ENCODE peak calls at places on chromosomes 16 and 17, in seven cellular contexts. Z is CD8-positive, alpha-beta memory T cell; E is spleen; P is GM12878; F is body of pancreas; A is uterus; N is ovary. J is an unnamed sample. For H3K4me1, the result is how much of the 10 kb centered on the place peaks cover.

GRCh38 chr16:19210175-19210924 is 42.3 kb downstream of the SYT17 start:
- DNase-seq in Z (no peak), E (no peak), P (peak), F (no peak), A (no peak), N (no peak), J (no peak)

GRCh38 chr17:56592487-56593072 is 919 bp upstream of the NOG start:
- DNase-seq in Z (peak), E (peak), P (no peak), F (peak), A (peak), N (peak), J (peak)

GRCh38 chr17:35799942-35800341 is 4.5 kb upstream of the MMP28 start:
- DNase-seq in Z (no peak), E (peak), P (no peak), F (peak), A (peak), N (no peak), J (no peak)

GRCh38 chr16:70601576-70602575 is 44.5 kb upstream of the IL34 start:
- DNase-seq in Z (no peak), E (peak), P (no peak), F (no peak), A (no peak), N (no peak), J (no peak)

GRCh38 chr17:3207367-3207766 is at the start of gene OR1A1:
- DNase-seq in Z (no peak), E (no peak), P (no peak), F (no peak), A (no peak), N (no peak), J (no peak)

GRCh38 chr16:3755249-3755648 is 37.9 kb upstream of the TRAP1 start:
- DNase-seq in Z (no peak), E (no peak), P (no peak), F (no peak), A (no peak), N (no peak), J (no peak)

GRCh38 chr17:31842416-31843381 is 16.3 kb downstream of the COPRS start:
- DNase-seq in Z (peak), E (peak), P (no peak), F (peak), A (peak), N (peak), J (peak)

GRCh38 chr16:66399031-66399430 is 28.1 kb upstream of the BEAN1 start:
- DNase-seq in Z (no peak), E (no peak), P (no peak), F (no peak), A (no peak), N (no peak), J (no peak)

GRCh38 chr16:88732172-88732960 is 26.1 kb downstream of the CTU2 start:
- DNase-seq in Z (no peak), E (no peak), P (no peak), F (no peak), A (no peak), N (no peak), J (no peak)

GRCh38 chr17:77959216-77959925 is 868 bp downstream of the TNRC6C start:
- DNase-seq in Z (no peak), E (peak), P (no peak), F (peak), A (no peak), N (peak), J (peak)

GRCh38 chr17:39099686-39100293 is 51.6 kb downstream of the PLXDC1 start:
- DNase-seq in Z (no peak), E (no peak), P (no peak), F (peak), A (peak), N (peak), J (no peak)

GRCh38 chr17:74165811-74166365 is 37.6 kb upstream of the RPL38 start:
- DNase-seq in Z (no peak), E (no peak), P (no peak), F (no peak), A (no peak), N (no peak), J (no peak)

GRCh38 chr16:29198231-29198630 is 208.3 kb downstream of the NPIPB11 start:
- DNase-seq in Z (no peak), E (no peak), P (no peak), F (no peak), A (peak), N (no peak), J (no peak)

GRCh38 chr17:43471801-43472200 is 12.0 kb upstream of the DHX8 start:
- DNase-seq in Z (no peak), E (no peak), P (no peak), F (no peak), A (no peak), N (no peak), J (no peak)

GRCh38 chr16:70782237-70782636 is 18.7 kb downstream of the VAC14 start:
- DNase-seq in Z (no peak), E (no peak), P (no peak), F (no peak), A (no peak), N (no peak), J (no peak)

GRCh38 chr16:87664792-87665191 is 62.5 kb downstream of the JPH3 start:
- DNase-seq in Z (no peak), E (no peak), P (no peak), F (no peak), A (no peak), N (no peak), J (no peak)

GRCh38 chr17:44779211-44780025 is 20.6 kb downstream of the ADAM11 start:
- DNase-seq in Z (peak), E (peak), P (peak), F (peak), A (peak), N (peak), J (peak)

GRCh38 chr17:63434951-63435571 is 11.0 kb downstream of the CYB561 start:
- DNase-seq in Z (peak), E (no peak), P (no peak), F (peak), A (peak), N (no peak), J (peak)

GRCh38 chr17:2405247-2405926 is 4.5 kb upstream of the MNT start:
- DNase-seq in Z (no peak), E (no peak), P (no peak), F (no peak), A (no peak), N (no peak), J (no peak)

GRCh38 chr16:75025766-75026165 is 26.9 kb downstream of the ZNRF1 start:
- DNase-seq in Z (no peak), E (no peak), P (no peak), F (no peak), A (peak), N (no peak), J (no peak)

GRCh38 chr17:65666869-65667268 is 105.4 kb upstream of the AXIN2 start:
- DNase-seq in Z (no peak), E (no peak), P (no peak), F (no peak), A (no peak), N (no peak), J (no peak)

GRCh38 chr17:73620414-73620813 is 23.8 kb downstream of the SDK2 start:
- DNase-seq in Z (no peak), E (no peak), P (no peak), F (no peak), A (no peak), N (no peak), J (no peak)

GRCh38 chr17:17411692-17412091 is 65.1 kb upstream of the MED9 start:
- DNase-seq in Z (no peak), E (no peak), P (no peak), F (no peak), A (no peak), N (no peak), J (no peak)

GRCh38 chr17:67689534-67690177 is 28.1 kb upstream of the NOL11 start:
- DNase-seq in Z (peak), E (no peak), P (peak), F (peak), A (peak), N (no peak), J (no peak)

GRCh38 chr16:15777533-15778203 is 79.2 kb downstream of the MYH11 start:
- DNase-seq in Z (no peak), E (peak), P (no peak), F (peak), A (no peak), N (no peak), J (no peak)

GRCh38 chr17:40617678-40618240 is 29.9 kb downstream of the SMARCE1 start:
- DNase-seq in Z (no peak), E (no peak), P (no peak), F (no peak), A (no peak), N (no peak), J (no peak)

GRCh38 chr16:77190190-77190477 is 856 bp upstream of the MON1B start:
- DNase-seq in Z (no peak), E (no peak), P (no peak), F (no peak), A (no peak), N (no peak), J (no peak)

GRCh38 chr17:6526362-6527152 is 29.8 kb downstream of the PITPNM3 start:
- DNase-seq in Z (no peak), E (no peak), P (no peak), F (no peak), A (no peak), N (no peak), J (no peak)

GRCh38 chr17:74513987-74514631 is 17.2 kb downstream of the CD300LB start:
- DNase-seq in Z (peak), E (no peak), P (peak), F (no peak), A (no peak), N (no peak), J (peak)

GRCh38 chr16:54248863-54249710 is 37.5 kb downstream of the IRX3 start:
- DNase-seq in Z (no peak), E (no peak), P (no peak), F (no peak), A (no peak), N (no peak), J (no peak)

GRCh38 chr17:5526821-5527598 is 40.6 kb downstream of the MIS12 start:
- DNase-seq in Z (no peak), E (no peak), P (no peak), F (peak), A (peak), N (no peak), J (no peak)

GRCh38 chr17:58344047-58344790 is 7.8 kb downstream of the SUPT4H1 start:
- DNase-seq in Z (peak), E (peak), P (peak), F (peak), A (no peak), N (no peak), J (peak)

GRCh38 chr17:31900877-31901276 is 631 bp downstream of the UTP6 start:
- DNase-seq in Z (peak), E (no peak), P (no peak), F (no peak), A (no peak), N (no peak), J (no peak)

GRCh38 chr17:48211011-48211410 is 103.4 kb downstream of the SNX11 start:
- DNase-seq in Z (no peak), E (no peak), P (no peak), F (no peak), A (no peak), N (no peak), J (no peak)

GRCh38 chr16:73050115-73051099 is 2.5 kb upstream of the ZFHX3 start:
- DNase-seq in Z (no peak), E (no peak), P (no peak), F (no peak), A (no peak), N (no peak), J (no peak)

GRCh38 chr17:48791128-48792032 is 25.6 kb downstream of the TTLL6 start:
- DNase-seq in Z (peak), E (no peak), P (peak), F (peak), A (peak), N (peak), J (no peak)

GRCh38 chr16:85568519-85568918 is 44.6 kb upstream of the GSE1 start:
- DNase-seq in Z (no peak), E (no peak), P (no peak), F (peak), A (no peak), N (no peak), J (no peak)
- H3K4me1 ChIP-seq in Z (half or more), E (half or more), P (half or more), F (half or more), A (under half), N (under half), J (half or more)

DNA sequence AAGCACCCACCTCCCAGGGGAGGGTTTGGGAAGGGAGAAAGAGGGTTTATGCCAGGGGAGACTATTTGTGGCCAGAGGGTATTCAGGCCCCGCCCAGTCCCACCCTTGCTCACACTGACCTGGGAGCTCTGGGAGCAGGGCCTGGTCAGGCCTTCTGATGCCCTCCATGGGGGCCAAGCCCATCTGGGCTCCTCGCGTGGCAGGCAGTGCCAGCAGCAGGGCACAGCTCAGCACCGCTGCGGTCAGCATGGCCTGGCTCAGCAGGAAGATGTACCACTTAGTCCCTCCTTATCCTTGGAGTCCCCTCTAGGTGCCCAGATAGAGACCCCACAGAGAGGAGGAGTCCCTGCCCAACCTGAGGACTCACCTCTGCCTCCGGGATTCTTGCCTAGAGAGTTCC is at the start of gene AGRP:
- DNase-seq in Z (no peak), E (peak), P (no peak), F (no peak), A (no peak), N (no peak), J (no peak)
- H3K4me1 ChIP-seq in Z (under half), E (half or more), P (under half), F (under half), A (under half), N (under half), J (under half)

GRCh38 chr17:42252528-42253172 is 23.5 kb downstream of the STAT5B start:
- DNase-seq in Z (no peak), E (no peak), P (no peak), F (no peak), A (no peak), N (no peak), J (no peak)

GRCh38 chr17:42251115-42251514 is 25.1 kb downstream of the STAT5B start:
- DNase-seq in Z (no peak), E (no peak), P (no peak), F (no peak), A (no peak), N (no peak), J (no peak)

GRCh38 chr17:42253601-42254000 is 22.6 kb downstream of the STAT5B start:
- DNase-seq in Z (no peak), E (no peak), P (no peak), F (no peak), A (no peak), N (no peak), J (no peak)

GRCh38 chr17:42253173-42253545 is 23.0 kb downstream of the STAT5B start:
- DNase-seq in Z (no peak), E (no peak), P (no peak), F (no peak), A (no peak), N (no peak), J (no peak)

DNA sequence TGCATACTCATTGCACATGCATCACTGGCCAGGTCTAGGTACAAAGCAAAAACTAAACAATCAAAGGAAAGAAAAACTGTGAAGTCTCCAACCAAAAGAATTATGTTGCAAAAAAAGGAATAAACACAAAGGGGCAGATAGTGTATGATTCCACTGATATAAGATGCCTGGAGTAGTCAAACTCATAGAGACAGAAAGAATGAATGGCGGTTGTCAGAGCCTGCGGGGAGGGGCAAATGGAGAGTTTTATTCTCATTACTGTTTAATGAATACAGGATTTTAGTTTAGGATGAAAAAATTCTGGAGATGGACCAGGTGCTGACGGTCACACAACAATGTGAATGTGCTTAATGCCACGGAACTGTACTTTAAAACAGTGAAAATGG is 20.8 kb downstream of the STAT5B start:
- DNase-seq in Z (no peak), E (no peak), P (no peak), F (no peak), A (no peak), N (no peak), J (no peak)
- H3K4me1 ChIP-seq in Z (half or more), E (half or more), P (under half), F (under half), A (under half), N (under half), J (under half)

DNA sequence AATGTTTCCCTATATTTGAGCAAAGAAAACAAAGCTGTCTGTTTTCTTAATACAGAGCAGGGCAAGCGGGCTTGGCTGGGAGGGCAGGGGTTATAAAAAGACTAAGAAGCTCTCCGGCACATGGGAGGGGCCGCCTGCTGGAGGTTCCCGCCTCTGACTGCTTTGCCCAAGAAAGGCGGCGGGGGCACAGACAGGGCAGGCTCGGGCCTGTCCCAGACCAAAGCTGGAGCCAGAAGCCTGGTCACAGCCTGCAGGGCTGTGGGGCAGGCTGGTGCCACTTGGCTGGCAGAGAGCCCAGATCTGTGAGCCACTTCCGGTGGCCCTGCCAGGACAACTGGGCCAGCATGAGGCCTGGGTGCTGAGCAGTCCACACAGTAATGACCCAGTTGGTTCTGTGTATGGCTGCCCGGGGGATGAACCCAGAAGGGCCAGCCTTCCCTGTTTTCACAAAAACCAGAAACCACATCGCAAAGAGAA is 89.4 kb downstream of the LITAF start:
- DNase-seq in Z (no peak), E (peak), P (peak), F (peak), A (peak), N (peak), J (no peak)
- H3K4me1 ChIP-seq in Z (under half), E (under half), P (under half), F (under half), A (under half), N (under half), J (under half)

GRCh38 chr16:57535680-57536305 is 578 bp downstream of the CCDC102A start:
- DNase-seq in Z (peak), E (peak), P (no peak), F (peak), A (peak), N (peak), J (peak)

GRCh38 chr16:57533366-57533617 is 3.1 kb downstream of the CCDC102A start:
- DNase-seq in Z (no peak), E (no peak), P (no peak), F (peak), A (peak), N (no peak), J (no peak)

GRCh38 chr16:57534881-57535658 is 1.3 kb downstream of the CCDC102A start:
- DNase-seq in Z (peak), E (peak), P (no peak), F (peak), A (peak), N (peak), J (no peak)

GRCh38 chr16:57533618-57534336 is 2.6 kb downstream of the CCDC102A start:
- DNase-seq in Z (peak), E (peak), P (no peak), F (peak), A (peak), N (peak), J (peak)

DNA sequence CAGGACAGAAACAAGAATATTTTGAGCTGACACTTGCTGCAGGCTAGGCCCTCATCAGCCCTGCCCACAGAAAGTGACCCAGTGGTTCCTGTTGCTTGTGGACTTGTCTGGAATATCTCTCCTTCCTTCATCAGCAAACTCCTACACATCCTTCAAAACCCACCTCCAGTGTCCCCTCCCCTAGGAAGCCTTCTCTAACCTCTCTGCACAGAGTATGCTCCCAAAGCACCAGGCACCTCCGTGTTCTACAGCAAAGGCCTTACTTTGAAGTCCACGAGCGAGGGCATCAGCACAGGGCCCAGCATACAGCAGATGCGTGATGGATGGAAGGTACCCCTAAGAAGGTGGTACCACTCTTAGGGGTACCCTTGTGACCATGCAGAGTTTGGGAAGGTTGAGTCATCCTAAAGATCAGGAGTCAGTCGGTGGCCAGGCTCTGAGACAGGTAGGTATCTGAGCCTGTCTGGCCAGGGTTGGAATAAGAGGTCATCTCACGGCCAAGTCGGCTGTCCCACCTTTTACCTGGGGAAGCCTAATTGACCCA is 2.0 kb downstream of the CCDC102A start:
- DNase-seq in Z (peak), E (peak), P (no peak), F (no peak), A (peak), N (no peak), J (no peak)
- H3K4me1 ChIP-seq in Z (half or more), E (half or more), P (half or more), F (under half), A (under half), N (under half), J (half or more)

GRCh38 chr16:30379165-30379783 is 3.1 kb downstream of the SEPTIN1 start:
- DNase-seq in Z (no peak), E (no peak), P (no peak), F (no peak), A (no peak), N (no peak), J (no peak)

GRCh38 chr16:30380801-30381208 is 1.6 kb downstream of the SEPTIN1 start:
- DNase-seq in Z (no peak), E (no peak), P (no peak), F (no peak), A (no peak), N (peak), J (no peak)

GRCh38 chr16:30378236-30379164 is 3.9 kb downstream of the SEPTIN1 start:
- DNase-seq in Z (peak), E (peak), P (peak), F (peak), A (peak), N (peak), J (peak)

GRCh38 chr16:30381351-30382041 is 865 bp downstream of the SEPTIN1 start:
- DNase-seq in Z (no peak), E (no peak), P (no peak), F (no peak), A (no peak), N (peak), J (peak)

DNA sequence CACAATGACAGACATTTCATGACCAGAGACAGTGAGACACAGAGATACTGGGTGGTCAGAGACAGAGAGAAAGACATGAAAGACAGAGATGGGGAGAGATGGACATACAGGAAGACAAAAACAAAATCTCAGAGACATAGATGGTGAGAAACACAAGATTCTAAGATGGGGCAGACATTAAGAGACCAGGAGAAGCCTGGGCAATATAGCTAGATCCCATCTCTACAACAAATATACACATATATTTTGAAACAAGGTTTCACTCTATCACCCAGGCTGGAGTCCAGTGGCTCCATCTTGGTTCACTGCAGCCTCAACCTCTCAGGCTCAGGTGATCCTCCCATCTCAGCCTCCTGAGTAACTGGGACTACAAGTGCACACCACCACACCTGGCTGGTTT is 2.3 kb downstream of the SEPTIN1 start:
- DNase-seq in Z (no peak), E (no peak), P (no peak), F (no peak), A (no peak), N (no peak), J (no peak)
- H3K4me1 ChIP-seq in Z (half or more), E (half or more), P (under half), F (under half), A (under half), N (under half), J (half or more)